ENCODE peak calls at places on chromosomes 16 and 17, in five cellular contexts. I is H1, T is A549, J is GM12878, H is HepG2. W is an unnamed sample.

GRCh38 chr16:20903889-20904506 is 3.4 kb downstream of the LYRM1 start:
- DNase-seq in I (no peak), T (no peak), J (no peak), H (no peak), W (no peak)

GRCh38 chr17:16948587-16949376 is 23.1 kb downstream of the TNFRSF13B start:
- DNase-seq in I (no peak), T (no peak), J (no peak), H (no peak), W (no peak)

GRCh38 chr16:25135239-25135878 is 23.8 kb downstream of the LCMT1 start:
- DNase-seq in I (no peak), T (peak), J (no peak), H (peak), W (no peak)

GRCh38 chr17:77685881-77686486 is 272.5 kb upstream of the TNRC6C start:
- DNase-seq in I (no peak), T (no peak), J (no peak), H (no peak), W (no peak)

GRCh38 chr16:11087691-11088431 is 143.5 kb downstream of the CLEC16A start:
- DNase-seq in I (no peak), T (no peak), J (no peak), H (no peak), W (no peak)

GRCh38 chr17:68973098-68973929 is 18.1 kb upstream of the ABCA8 start:
- DNase-seq in I (no peak), T (no peak), J (no peak), H (no peak), W (no peak)

GRCh38 chr17:8152112-8152775 is at the start of gene PER1:
- DNase-seq in I (no peak), T (peak), J (peak), H (peak), W (peak)

GRCh38 chr16:25925466-25925865 is 233.7 kb downstream of the HS3ST4 start:
- DNase-seq in I (no peak), T (no peak), J (no peak), H (no peak), W (no peak)

GRCh38 chr16:29831490-29831889 is 11.2 kb downstream of the MVP start:
- DNase-seq in I (no peak), T (no peak), J (no peak), H (no peak), W (no peak)

GRCh38 chr16:718389-718788 is 2.6 kb upstream of the ANTKMT start:
- DNase-seq in I (no peak), T (no peak), J (no peak), H (no peak), W (no peak)

GRCh38 chr16:50547944-50548658 is at the start of gene NKD1:
- DNase-seq in I (no peak), T (peak), J (no peak), H (peak), W (peak)

GRCh38 chr17:21171970-21172510 is 41.9 kb downstream of the TMEM11 start:
- DNase-seq in I (no peak), T (no peak), J (no peak), H (no peak), W (no peak)

GRCh38 chr17:28041844-28042656 is 427 bp upstream of the NLK start:
- DNase-seq in I (no peak), T (peak), J (no peak), H (no peak), W (no peak)

GRCh38 chr16:30395155-30395991 is at the start of gene ZNF48:
- DNase-seq in I (no peak), T (peak), J (no peak), H (peak), W (peak)

GRCh38 chr17:32688221-32688620 is 188.7 kb downstream of the MYO1D start:
- DNase-seq in I (no peak), T (no peak), J (no peak), H (no peak), W (no peak)

GRCh38 chr16:3793161-3793576 is 75.8 kb upstream of the TRAP1 start:
- DNase-seq in I (no peak), T (no peak), J (no peak), H (no peak), W (peak)

GRCh38 chr16:84040823-84041391 is 1.7 kb downstream of the SLC38A8 start:
- DNase-seq in I (no peak), T (no peak), J (no peak), H (no peak), W (no peak)

GRCh38 chr17:39196820-39197331 is 593 bp downstream of the CACNB1 start:
- DNase-seq in I (no peak), T (peak), J (no peak), H (no peak), W (no peak)

GRCh38 chr16:65809627-65810026 is 556.9 kb upstream of the CDH5 start:
- DNase-seq in I (no peak), T (no peak), J (no peak), H (no peak), W (no peak)

GRCh38 chr16:28264656-28265055 is 27.7 kb upstream of the SBK1 start:
- DNase-seq in I (no peak), T (no peak), J (no peak), H (no peak), W (peak)

GRCh38 chr17:72588961-72589360 is 468.1 kb downstream of the SOX9 start:
- DNase-seq in I (no peak), T (peak), J (no peak), H (peak), W (no peak)

GRCh38 chr17:43662432-43663141 is 865 bp upstream of the MEOX1 start:
- DNase-seq in I (no peak), T (no peak), J (peak), H (no peak), W (no peak)

GRCh38 chr17:49254066-49254465 is 23.5 kb upstream of the PHOSPHO1 start:
- DNase-seq in I (no peak), T (no peak), J (no peak), H (no peak), W (no peak)
- TF ChIP-seq HDAC2 in I (no peak), T (no peak), J (no peak), H (no peak), W (no peak)

DNA sequence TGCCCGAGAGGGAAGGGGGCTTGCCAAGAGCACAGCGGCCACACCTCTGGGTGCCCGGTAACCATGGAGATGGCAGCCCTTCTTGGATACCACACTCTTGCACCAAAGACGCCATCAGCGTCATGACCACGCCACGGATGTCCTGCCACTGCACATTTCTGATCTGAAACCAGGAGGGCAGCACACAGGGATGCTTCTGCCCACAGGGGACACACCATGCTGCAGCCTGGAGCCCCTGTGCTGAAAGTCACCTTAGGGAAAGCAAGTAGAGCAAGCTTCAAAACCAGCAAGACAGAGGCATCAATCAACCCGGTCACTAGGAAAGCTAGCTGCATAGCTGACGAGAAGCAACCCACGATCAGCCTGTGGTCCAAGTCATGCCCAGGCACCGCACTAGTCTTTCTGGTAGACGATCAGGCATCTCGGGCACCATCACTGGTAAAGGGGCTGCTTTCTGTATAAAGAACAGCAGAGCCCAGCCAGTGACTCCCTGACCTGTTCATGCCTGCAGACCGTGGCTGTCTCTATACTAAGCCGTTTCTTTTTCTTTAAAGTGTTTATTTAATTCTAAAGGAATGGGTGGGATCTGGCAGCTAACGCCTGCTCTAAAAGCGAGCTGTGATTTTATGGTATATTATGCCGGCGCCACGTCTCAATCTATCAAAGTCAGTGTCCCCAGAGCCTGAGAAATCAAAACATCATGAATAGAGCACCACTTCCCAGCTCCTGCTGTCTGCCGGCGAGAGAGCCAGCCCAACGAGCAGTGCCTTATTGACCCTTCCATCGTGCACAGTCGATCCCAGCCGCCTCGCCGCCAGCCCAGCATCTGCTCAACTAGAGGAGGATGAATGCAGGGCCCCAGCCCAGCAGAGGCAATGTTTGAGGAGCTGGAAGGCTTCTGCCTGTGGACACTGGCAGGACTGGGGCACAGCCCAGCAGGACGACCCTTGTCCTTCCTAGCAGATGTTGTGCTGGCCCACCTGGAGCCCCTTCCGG is 244.7 kb downstream of the RBFOX3 start:
- DNase-seq in I (no peak), T (no peak), J (no peak), H (no peak), W (no peak)
- TF ChIP-seq HDAC2 in I (no peak), T (no peak), J (no peak), H (no peak), W (no peak)

GRCh38 chr16:85428899-85429775 is 184.0 kb upstream of the GSE1 start:
- DNase-seq in I (no peak), T (no peak), J (no peak), H (no peak), W (no peak)
- TF ChIP-seq HDAC2 in I (no peak), T (no peak), J (no peak), H (no peak), W (no peak)

DNA sequence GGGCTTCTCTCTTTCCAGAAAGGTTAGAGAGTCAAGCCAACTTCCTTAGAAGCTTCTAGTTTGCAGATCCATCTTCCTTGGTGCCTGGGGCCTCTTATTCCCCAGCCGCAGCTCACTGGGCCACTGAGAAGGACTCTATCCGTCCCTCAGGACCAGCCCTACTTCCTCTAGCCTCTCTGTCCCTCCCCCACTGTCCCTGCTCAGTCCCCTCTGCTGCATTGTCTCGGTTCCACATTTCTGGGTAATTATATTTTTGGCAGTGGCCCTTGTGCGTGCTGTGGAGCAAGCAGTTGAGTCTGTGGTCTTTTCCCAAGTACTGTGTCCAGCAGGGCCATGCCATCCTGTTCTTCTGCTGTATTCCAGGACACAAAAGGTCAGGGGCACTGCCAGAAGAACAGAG is 17.8 kb downstream of the IRX3 start:
- DNase-seq in I (no peak), T (no peak), J (no peak), H (no peak), W (no peak)
- TF ChIP-seq HDAC2 in I (no peak), T (no peak), J (no peak), H (no peak), W (no peak)

W was measured in K562.